ENCODE peak calls at places on chromosomes 3 and 15, in eight cellular contexts. L is stimulated activated naive CD8-positive, alpha-beta T cell treated with anti-CD3 and anti-CD28 coated beads, Interleukin-15, amount 100 ng/mL, for 72 hours; X is lung microvascular endothelial cell; M is stromal cell of bone marrow; G is hepatocyte; W is GM06990; S is T-helper 1 cell; P is activated CD8-positive, alpha-beta T cell treated with anti-CD3 and anti-CD28 coated beads for 36 hours. U is an unnamed sample.

GRCh38 chr15:74432968-74433591 is 678 bp downstream of the SEMA7A start:
- DNase-seq in P (peak), S (no peak), L (no peak), X (no peak), M (no peak), W (no peak), G (no peak), U (no peak)

GRCh38 chr15:79724312-79724711 is 172.5 kb downstream of the MTHFS start:
- DNase-seq in W (no peak), P (no peak), L (no peak), S (no peak), G (no peak), X (peak), M (peak), U (no peak)

GRCh38 chr15:41922353-41922752 is 28.5 kb upstream of the SPTBN5 start:
- DNase-seq in G (no peak), X (no peak), L (no peak), M (no peak), S (no peak), P (no peak), W (no peak), U (no peak)

GRCh38 chr15:101318810-101319200 is 23.8 kb upstream of the SNRPA1 start:
- DNase-seq in P (no peak), G (no peak), W (no peak), L (no peak), M (no peak), S (no peak), X (no peak), U (no peak)

GRCh38 chr3:139830817-139831216 is 104.2 kb upstream of the CLSTN2 start:
- DNase-seq in G (no peak), L (no peak), X (no peak), W (no peak), M (no peak), P (no peak), S (no peak), U (no peak)

GRCh38 chr15:40984963-40985362 is 31.7 kb downstream of the CHAC1 start:
- DNase-seq in M (peak), X (peak), S (no peak), W (no peak), G (no peak), P (no peak), L (no peak), U (no peak)

GRCh38 chr15:51093865-51094605 is 671 bp downstream of the TNFAIP8L3 start:
- DNase-seq in W (no peak), S (no peak), M (no peak), P (peak), L (peak), X (peak), G (peak), U (no peak)

GRCh38 chr15:74176262-74177208 is 3.0 kb downstream of the ISLR start:
- DNase-seq in W (no peak), M (no peak), L (no peak), G (no peak), X (no peak), S (no peak), P (no peak), U (no peak)

GRCh38 chr15:60005352-60006202 is 1.5 kb downstream of the FOXB1 start:
- DNase-seq in M (no peak), X (no peak), P (peak), W (no peak), G (no peak), L (no peak), S (no peak), U (no peak)

GRCh38 chr15:50542051-50542450 is 4.4 kb downstream of the USP50 start:
- DNase-seq in G (peak), L (no peak), X (no peak), M (peak), W (no peak), P (no peak), S (no peak), U (no peak)

GRCh38 chr15:56735589-56735988 is 2.3 kb upstream of the ZNF280D start:
- DNase-seq in S (no peak), W (no peak), P (no peak), X (no peak), L (no peak), M (no peak), G (no peak), U (no peak)

U was measured in activated T-helper 2 cell treated with anti-CD3 and anti-CD28 coated beads, Interferon-gamma antibody, Interleukin-2, Interleukin-4, amounts not matched to agents 10 μg/mL and 5 μg/mL and 100 μg/mL, durations not matched to agents 14 hours and 24 hours and 36 hours.